ENCODE peak calls at places on chromosomes 11 and 22, in nine cellular contexts. One of them, this sample, is unnamed.

GRCh38 chr11:32448232-32448631 is 12.9 kb upstream of the WT1 start:
- DNase-seq in small intestine: no peak
- DNase-seq in Daoy: peak
- DNase-seq in stimulated activated CD4-positive, alpha-beta T cell treated with anti-CD3 and anti-CD28 coated beads, TNF-alpha, amount 100 ng/mL, for 1 hour: no peak
- DNase-seq in CD8-positive, alpha-beta T cell: no peak
- DNase-seq in erythroblast: peak
- DNase-seq in thoracic aorta: no peak
- DNase-seq in activated T-cell treated with anti-CD3 and anti-CD28 coated beads, Interleukin-2, amount 50 U/mL, for 4 hours: no peak
- DNase-seq in AG04450: no peak
- DNase-seq in this sample: no peak

GRCh38 chr22:40498454-40499186 is 128.2 kb downstream of the SGSM3 start:
- DNase-seq in stimulated activated CD4-positive, alpha-beta T cell treated with anti-CD3 and anti-CD28 coated beads, TNF-alpha, amount 100 ng/mL, for 1 hour: no peak
- DNase-seq in AG04450: peak
- DNase-seq in erythroblast: no peak
- DNase-seq in CD8-positive, alpha-beta T cell: no peak
- DNase-seq in activated T-cell treated with anti-CD3 and anti-CD28 coated beads, Interleukin-2, amount 50 U/mL, for 4 hours: no peak
- DNase-seq in thoracic aorta: no peak
- DNase-seq in Daoy: peak
- DNase-seq in small intestine: no peak
- DNase-seq in this sample: no peak

GRCh38 chr22:24514241-24515024 is 19.3 kb downstream of the UPB1 start:
- DNase-seq in AG04450: no peak
- DNase-seq in small intestine: peak
- DNase-seq in Daoy: no peak
- DNase-seq in erythroblast: no peak
- DNase-seq in stimulated activated CD4-positive, alpha-beta T cell treated with anti-CD3 and anti-CD28 coated beads, TNF-alpha, amount 100 ng/mL, for 1 hour: no peak
- DNase-seq in activated T-cell treated with anti-CD3 and anti-CD28 coated beads, Interleukin-2, amount 50 U/mL, for 4 hours: no peak
- DNase-seq in CD8-positive, alpha-beta T cell: no peak
- DNase-seq in thoracic aorta: no peak
- DNase-seq in this sample: no peak

GRCh38 chr11:119149371-119150275 is 771 bp downstream of the ABCG4 start:
- DNase-seq in small intestine: no peak
- DNase-seq in Daoy: no peak
- DNase-seq in erythroblast: no peak
- DNase-seq in CD8-positive, alpha-beta T cell: no peak
- DNase-seq in activated T-cell treated with anti-CD3 and anti-CD28 coated beads, Interleukin-2, amount 50 U/mL, for 4 hours: no peak
- DNase-seq in thoracic aorta: no peak
- DNase-seq in AG04450: no peak
- DNase-seq in stimulated activated CD4-positive, alpha-beta T cell treated with anti-CD3 and anti-CD28 coated beads, TNF-alpha, amount 100 ng/mL, for 1 hour: no peak
- DNase-seq in this sample: no peak

GRCh38 chr22:19873138-19873959 is 18.7 kb upstream of the GNB1L start:
- DNase-seq in small intestine: peak
- DNase-seq in erythroblast: no peak
- DNase-seq in CD8-positive, alpha-beta T cell: no peak
- DNase-seq in stimulated activated CD4-positive, alpha-beta T cell treated with anti-CD3 and anti-CD28 coated beads, TNF-alpha, amount 100 ng/mL, for 1 hour: no peak
- DNase-seq in thoracic aorta: no peak
- DNase-seq in Daoy: peak
- DNase-seq in activated T-cell treated with anti-CD3 and anti-CD28 coated beads, Interleukin-2, amount 50 U/mL, for 4 hours: peak
- DNase-seq in AG04450: no peak
- DNase-seq in this sample: no peak

GRCh38 chr11:70466154-70466553 is 67.8 kb downstream of the CTTN start:
- DNase-seq in AG04450: no peak
- DNase-seq in thoracic aorta: no peak
- DNase-seq in stimulated activated CD4-positive, alpha-beta T cell treated with anti-CD3 and anti-CD28 coated beads, TNF-alpha, amount 100 ng/mL, for 1 hour: no peak
- DNase-seq in CD8-positive, alpha-beta T cell: no peak
- DNase-seq in erythroblast: no peak
- DNase-seq in small intestine: no peak
- DNase-seq in activated T-cell treated with anti-CD3 and anti-CD28 coated beads, Interleukin-2, amount 50 U/mL, for 4 hours: no peak
- DNase-seq in Daoy: peak
- DNase-seq in this sample: no peak

GRCh38 chr11:108224908-108225786 is 2.3 kb downstream of the ATM start:
- DNase-seq in stimulated activated CD4-positive, alpha-beta T cell treated with anti-CD3 and anti-CD28 coated beads, TNF-alpha, amount 100 ng/mL, for 1 hour: no peak
- DNase-seq in thoracic aorta: no peak
- DNase-seq in AG04450: no peak
- DNase-seq in erythroblast: peak
- DNase-seq in CD8-positive, alpha-beta T cell: no peak
- DNase-seq in Daoy: no peak
- DNase-seq in small intestine: peak
- DNase-seq in activated T-cell treated with anti-CD3 and anti-CD28 coated beads, Interleukin-2, amount 50 U/mL, for 4 hours: no peak
- DNase-seq in this sample: no peak

GRCh38 chr11:58829736-58830135 is 14.8 kb downstream of the GLYATL2 start:
- DNase-seq in Daoy: no peak
- DNase-seq in thoracic aorta: no peak
- DNase-seq in erythroblast: no peak
- DNase-seq in stimulated activated CD4-positive, alpha-beta T cell treated with anti-CD3 and anti-CD28 coated beads, TNF-alpha, amount 100 ng/mL, for 1 hour: no peak
- DNase-seq in CD8-positive, alpha-beta T cell: no peak
- DNase-seq in activated T-cell treated with anti-CD3 and anti-CD28 coated beads, Interleukin-2, amount 50 U/mL, for 4 hours: no peak
- DNase-seq in small intestine: no peak
- DNase-seq in AG04450: peak
- DNase-seq in this sample: no peak

GRCh38 chr11:100757636-100758035 is 70.5 kb downstream of the ARHGAP42 start:
- DNase-seq in thoracic aorta: no peak
- DNase-seq in CD8-positive, alpha-beta T cell: no peak
- DNase-seq in AG04450: no peak
- DNase-seq in small intestine: no peak
- DNase-seq in Daoy: no peak
- DNase-seq in erythroblast: no peak
- DNase-seq in activated T-cell treated with anti-CD3 and anti-CD28 coated beads, Interleukin-2, amount 50 U/mL, for 4 hours: no peak
- DNase-seq in stimulated activated CD4-positive, alpha-beta T cell treated with anti-CD3 and anti-CD28 coated beads, TNF-alpha, amount 100 ng/mL, for 1 hour: no peak
- DNase-seq in this sample: no peak

GRCh38 chr11:134288486-134288885 is 12.3 kb downstream of the GLB1L3 start:
- DNase-seq in small intestine: no peak
- DNase-seq in AG04450: no peak
- DNase-seq in Daoy: no peak
- DNase-seq in activated T-cell treated with anti-CD3 and anti-CD28 coated beads, Interleukin-2, amount 50 U/mL, for 4 hours: no peak
- DNase-seq in thoracic aorta: no peak
- DNase-seq in stimulated activated CD4-positive, alpha-beta T cell treated with anti-CD3 and anti-CD28 coated beads, TNF-alpha, amount 100 ng/mL, for 1 hour: no peak
- DNase-seq in erythroblast: no peak
- DNase-seq in CD8-positive, alpha-beta T cell: no peak
- DNase-seq in this sample: no peak

GRCh38 chr11:75583710-75584658 is 21.9 kb downstream of the SERPINH1 start:
- DNase-seq in Daoy: peak
- DNase-seq in CD8-positive, alpha-beta T cell: no peak
- DNase-seq in AG04450: no peak
- DNase-seq in stimulated activated CD4-positive, alpha-beta T cell treated with anti-CD3 and anti-CD28 coated beads, TNF-alpha, amount 100 ng/mL, for 1 hour: no peak
- DNase-seq in thoracic aorta: no peak
- DNase-seq in activated T-cell treated with anti-CD3 and anti-CD28 coated beads, Interleukin-2, amount 50 U/mL, for 4 hours: no peak
- DNase-seq in small intestine: no peak
- DNase-seq in erythroblast: peak
- DNase-seq in this sample: no peak

GRCh38 chr11:32960553-32961164 is 55.0 kb upstream of the DEPDC7 start:
- DNase-seq in CD8-positive, alpha-beta T cell: no peak
- DNase-seq in thoracic aorta: no peak
- DNase-seq in AG04450: peak
- DNase-seq in activated T-cell treated with anti-CD3 and anti-CD28 coated beads, Interleukin-2, amount 50 U/mL, for 4 hours: no peak
- DNase-seq in Daoy: peak
- DNase-seq in small intestine: peak
- DNase-seq in erythroblast: peak
- DNase-seq in stimulated activated CD4-positive, alpha-beta T cell treated with anti-CD3 and anti-CD28 coated beads, TNF-alpha, amount 100 ng/mL, for 1 hour: no peak
- DNase-seq in this sample: no peak

GRCh38 chr11:9304178-9304577 is 10.2 kb downstream of the TMEM41B start:
- DNase-seq in AG04450: no peak
- DNase-seq in erythroblast: no peak
- DNase-seq in Daoy: no peak
- DNase-seq in stimulated activated CD4-positive, alpha-beta T cell treated with anti-CD3 and anti-CD28 coated beads, TNF-alpha, amount 100 ng/mL, for 1 hour: no peak
- DNase-seq in CD8-positive, alpha-beta T cell: no peak
- DNase-seq in small intestine: no peak
- DNase-seq in activated T-cell treated with anti-CD3 and anti-CD28 coated beads, Interleukin-2, amount 50 U/mL, for 4 hours: no peak
- DNase-seq in thoracic aorta: no peak
- DNase-seq in this sample: no peak

GRCh38 chr11:76677010-76677771 is 6.6 kb upstream of the LRRC32 start:
- DNase-seq in small intestine: no peak
- DNase-seq in activated T-cell treated with anti-CD3 and anti-CD28 coated beads, Interleukin-2, amount 50 U/mL, for 4 hours: no peak
- DNase-seq in AG04450: no peak
- DNase-seq in stimulated activated CD4-positive, alpha-beta T cell treated with anti-CD3 and anti-CD28 coated beads, TNF-alpha, amount 100 ng/mL, for 1 hour: no peak
- DNase-seq in CD8-positive, alpha-beta T cell: no peak
- DNase-seq in thoracic aorta: no peak
- DNase-seq in erythroblast: no peak
- DNase-seq in Daoy: no peak
- DNase-seq in this sample: no peak

GRCh38 chr11:121369366-121369765 is 76.8 kb downstream of the SC5D start:
- DNase-seq in erythroblast: no peak
- DNase-seq in AG04450: no peak
- DNase-seq in small intestine: no peak
- DNase-seq in stimulated activated CD4-positive, alpha-beta T cell treated with anti-CD3 and anti-CD28 coated beads, TNF-alpha, amount 100 ng/mL, for 1 hour: no peak
- DNase-seq in activated T-cell treated with anti-CD3 and anti-CD28 coated beads, Interleukin-2, amount 50 U/mL, for 4 hours: no peak
- DNase-seq in CD8-positive, alpha-beta T cell: no peak
- DNase-seq in Daoy: no peak
- DNase-seq in thoracic aorta: no peak
- DNase-seq in this sample: no peak

GRCh38 chr11:68890490-68891231 is 13.0 kb downstream of the MRPL21 start:
- DNase-seq in stimulated activated CD4-positive, alpha-beta T cell treated with anti-CD3 and anti-CD28 coated beads, TNF-alpha, amount 100 ng/mL, for 1 hour: no peak
- DNase-seq in erythroblast: no peak
- DNase-seq in activated T-cell treated with anti-CD3 and anti-CD28 coated beads, Interleukin-2, amount 50 U/mL, for 4 hours: no peak
- DNase-seq in thoracic aorta: peak
- DNase-seq in Daoy: peak
- DNase-seq in CD8-positive, alpha-beta T cell: no peak
- DNase-seq in small intestine: no peak
- DNase-seq in AG04450: no peak
- DNase-seq in this sample: no peak

GRCh38 chr11:105429421-105429965 is 180.4 kb upstream of the GRIA4 start:
- DNase-seq in activated T-cell treated with anti-CD3 and anti-CD28 coated beads, Interleukin-2, amount 50 U/mL, for 4 hours: no peak
- DNase-seq in small intestine: no peak
- DNase-seq in stimulated activated CD4-positive, alpha-beta T cell treated with anti-CD3 and anti-CD28 coated beads, TNF-alpha, amount 100 ng/mL, for 1 hour: no peak
- DNase-seq in AG04450: no peak
- DNase-seq in CD8-positive, alpha-beta T cell: no peak
- DNase-seq in erythroblast: no peak
- DNase-seq in thoracic aorta: no peak
- DNase-seq in Daoy: no peak
- DNase-seq in this sample: no peak

GRCh38 chr22:41361716-41362310 is 19.9 kb upstream of the TEF start:
- DNase-seq in stimulated activated CD4-positive, alpha-beta T cell treated with anti-CD3 and anti-CD28 coated beads, TNF-alpha, amount 100 ng/mL, for 1 hour: no peak
- DNase-seq in activated T-cell treated with anti-CD3 and anti-CD28 coated beads, Interleukin-2, amount 50 U/mL, for 4 hours: no peak
- DNase-seq in Daoy: peak
- DNase-seq in AG04450: no peak
- DNase-seq in CD8-positive, alpha-beta T cell: no peak
- DNase-seq in erythroblast: no peak
- DNase-seq in thoracic aorta: no peak
- DNase-seq in small intestine: no peak
- DNase-seq in this sample: no peak

GRCh38 chr11:66868726-66869291 is 11.9 kb downstream of the LRFN4 start:
- DNase-seq in AG04450: no peak
- DNase-seq in erythroblast: peak
- DNase-seq in CD8-positive, alpha-beta T cell: peak
- DNase-seq in small intestine: peak
- DNase-seq in activated T-cell treated with anti-CD3 and anti-CD28 coated beads, Interleukin-2, amount 50 U/mL, for 4 hours: peak
- DNase-seq in Daoy: peak
- DNase-seq in thoracic aorta: no peak
- DNase-seq in stimulated activated CD4-positive, alpha-beta T cell treated with anti-CD3 and anti-CD28 coated beads, TNF-alpha, amount 100 ng/mL, for 1 hour: peak
- DNase-seq in this sample: peak

GRCh38 chr11:47869548-47870393 is 21.6 kb upstream of the NUP160 start:
- DNase-seq in erythroblast: no peak
- DNase-seq in activated T-cell treated with anti-CD3 and anti-CD28 coated beads, Interleukin-2, amount 50 U/mL, for 4 hours: no peak
- DNase-seq in stimulated activated CD4-positive, alpha-beta T cell treated with anti-CD3 and anti-CD28 coated beads, TNF-alpha, amount 100 ng/mL, for 1 hour: no peak
- DNase-seq in CD8-positive, alpha-beta T cell: no peak
- DNase-seq in small intestine: no peak
- DNase-seq in Daoy: no peak
- DNase-seq in AG04450: no peak
- DNase-seq in thoracic aorta: no peak
- DNase-seq in this sample: no peak

GRCh38 chr11:44632466-44633123 is 67.1 kb downstream of the CD82 start:
- DNase-seq in AG04450: no peak
- DNase-seq in erythroblast: peak
- DNase-seq in Daoy: peak
- DNase-seq in CD8-positive, alpha-beta T cell: no peak
- DNase-seq in small intestine: peak
- DNase-seq in stimulated activated CD4-positive, alpha-beta T cell treated with anti-CD3 and anti-CD28 coated beads, TNF-alpha, amount 100 ng/mL, for 1 hour: no peak
- DNase-seq in thoracic aorta: no peak
- DNase-seq in activated T-cell treated with anti-CD3 and anti-CD28 coated beads, Interleukin-2, amount 50 U/mL, for 4 hours: no peak
- DNase-seq in this sample: no peak

GRCh38 chr22:30882181-30882771 is 86.3 kb downstream of the MORC2 start:
- DNase-seq in CD8-positive, alpha-beta T cell: no peak
- DNase-seq in AG04450: no peak
- DNase-seq in erythroblast: peak
- DNase-seq in stimulated activated CD4-positive, alpha-beta T cell treated with anti-CD3 and anti-CD28 coated beads, TNF-alpha, amount 100 ng/mL, for 1 hour: no peak
- DNase-seq in thoracic aorta: no peak
- DNase-seq in Daoy: no peak
- DNase-seq in activated T-cell treated with anti-CD3 and anti-CD28 coated beads, Interleukin-2, amount 50 U/mL, for 4 hours: no peak
- DNase-seq in small intestine: peak
- DNase-seq in this sample: no peak

GRCh38 chr11:43367382-43368178 is 8.9 kb downstream of the TTC17 start:
- DNase-seq in Daoy: no peak
- DNase-seq in stimulated activated CD4-positive, alpha-beta T cell treated with anti-CD3 and anti-CD28 coated beads, TNF-alpha, amount 100 ng/mL, for 1 hour: no peak
- DNase-seq in thoracic aorta: no peak
- DNase-seq in CD8-positive, alpha-beta T cell: no peak
- DNase-seq in small intestine: no peak
- DNase-seq in erythroblast: peak
- DNase-seq in AG04450: peak
- DNase-seq in activated T-cell treated with anti-CD3 and anti-CD28 coated beads, Interleukin-2, amount 50 U/mL, for 4 hours: no peak
- DNase-seq in this sample: no peak

GRCh38 chr11:47980093-47980906 is at the start of gene PTPRJ:
- DNase-seq in small intestine: peak
- DNase-seq in Daoy: peak
- DNase-seq in stimulated activated CD4-positive, alpha-beta T cell treated with anti-CD3 and anti-CD28 coated beads, TNF-alpha, amount 100 ng/mL, for 1 hour: peak
- DNase-seq in activated T-cell treated with anti-CD3 and anti-CD28 coated beads, Interleukin-2, amount 50 U/mL, for 4 hours: peak
- DNase-seq in thoracic aorta: no peak
- DNase-seq in AG04450: no peak
- DNase-seq in erythroblast: peak
- DNase-seq in CD8-positive, alpha-beta T cell: no peak
- DNase-seq in this sample: peak

GRCh38 chr11:71530602-71531001 is 3.5 kb downstream of the KRTAP5-7 start:
- DNase-seq in stimulated activated CD4-positive, alpha-beta T cell treated with anti-CD3 and anti-CD28 coated beads, TNF-alpha, amount 100 ng/mL, for 1 hour: no peak
- DNase-seq in Daoy: no peak
- DNase-seq in small intestine: no peak
- DNase-seq in activated T-cell treated with anti-CD3 and anti-CD28 coated beads, Interleukin-2, amount 50 U/mL, for 4 hours: no peak
- DNase-seq in AG04450: no peak
- DNase-seq in thoracic aorta: no peak
- DNase-seq in CD8-positive, alpha-beta T cell: no peak
- DNase-seq in erythroblast: no peak
- DNase-seq in this sample: no peak

GRCh38 chr11:85935751-85936150 is 80.6 kb downstream of the CCDC83 start:
- DNase-seq in AG04450: no peak
- DNase-seq in Daoy: no peak
- DNase-seq in thoracic aorta: no peak
- DNase-seq in CD8-positive, alpha-beta T cell: no peak
- DNase-seq in small intestine: no peak
- DNase-seq in stimulated activated CD4-positive, alpha-beta T cell treated with anti-CD3 and anti-CD28 coated beads, TNF-alpha, amount 100 ng/mL, for 1 hour: no peak
- DNase-seq in activated T-cell treated with anti-CD3 and anti-CD28 coated beads, Interleukin-2, amount 50 U/mL, for 4 hours: no peak
- DNase-seq in erythroblast: no peak
- DNase-seq in this sample: no peak

GRCh38 chr22:39343259-39344045 is 6.3 kb upstream of the SYNGR1 start:
- DNase-seq in thoracic aorta: no peak
- DNase-seq in AG04450: no peak
- DNase-seq in CD8-positive, alpha-beta T cell: peak
- DNase-seq in erythroblast: peak
- DNase-seq in small intestine: peak
- DNase-seq in activated T-cell treated with anti-CD3 and anti-CD28 coated beads, Interleukin-2, amount 50 U/mL, for 4 hours: peak
- DNase-seq in Daoy: peak
- DNase-seq in stimulated activated CD4-positive, alpha-beta T cell treated with anti-CD3 and anti-CD28 coated beads, TNF-alpha, amount 100 ng/mL, for 1 hour: peak
- DNase-seq in this sample: peak

GRCh38 chr22:40182231-40182835 is 4.6 kb downstream of the TNRC6B start:
- DNase-seq in Daoy: no peak
- DNase-seq in small intestine: peak
- DNase-seq in thoracic aorta: no peak
- DNase-seq in erythroblast: peak
- DNase-seq in stimulated activated CD4-positive, alpha-beta T cell treated with anti-CD3 and anti-CD28 coated beads, TNF-alpha, amount 100 ng/mL, for 1 hour: no peak
- DNase-seq in CD8-positive, alpha-beta T cell: no peak
- DNase-seq in AG04450: no peak
- DNase-seq in activated T-cell treated with anti-CD3 and anti-CD28 coated beads, Interleukin-2, amount 50 U/mL, for 4 hours: no peak
- DNase-seq in this sample: no peak

GRCh38 chr11:102269927-102270326 is 47.4 kb upstream of the BIRC3 start:
- DNase-seq in AG04450: no peak
- DNase-seq in activated T-cell treated with anti-CD3 and anti-CD28 coated beads, Interleukin-2, amount 50 U/mL, for 4 hours: no peak
- DNase-seq in CD8-positive, alpha-beta T cell: no peak
- DNase-seq in small intestine: peak
- DNase-seq in Daoy: peak
- DNase-seq in stimulated activated CD4-positive, alpha-beta T cell treated with anti-CD3 and anti-CD28 coated beads, TNF-alpha, amount 100 ng/mL, for 1 hour: no peak
- DNase-seq in erythroblast: no peak
- DNase-seq in thoracic aorta: no peak
- DNase-seq in this sample: no peak

GRCh38 chr22:21591695-21592094 is 24.2 kb downstream of the UBE2L3 start:
- DNase-seq in small intestine: no peak
- DNase-seq in erythroblast: no peak
- DNase-seq in CD8-positive, alpha-beta T cell: no peak
- DNase-seq in AG04450: no peak
- DNase-seq in activated T-cell treated with anti-CD3 and anti-CD28 coated beads, Interleukin-2, amount 50 U/mL, for 4 hours: no peak
- DNase-seq in thoracic aorta: peak
- DNase-seq in Daoy: no peak
- DNase-seq in stimulated activated CD4-positive, alpha-beta T cell treated with anti-CD3 and anti-CD28 coated beads, TNF-alpha, amount 100 ng/mL, for 1 hour: no peak
- DNase-seq in this sample: no peak

GRCh38 chr22:28379075-28379806 is 300.4 kb downstream of the TTC28 start:
- DNase-seq in erythroblast: no peak
- DNase-seq in Daoy: no peak
- DNase-seq in AG04450: no peak
- DNase-seq in CD8-positive, alpha-beta T cell: no peak
- DNase-seq in activated T-cell treated with anti-CD3 and anti-CD28 coated beads, Interleukin-2, amount 50 U/mL, for 4 hours: no peak
- DNase-seq in stimulated activated CD4-positive, alpha-beta T cell treated with anti-CD3 and anti-CD28 coated beads, TNF-alpha, amount 100 ng/mL, for 1 hour: no peak
- DNase-seq in thoracic aorta: no peak
- DNase-seq in small intestine: no peak
- DNase-seq in this sample: no peak